ENCODE peak calls at places on chromosome 9, in four cellular contexts. Z is GM12878, P is HepG2, B is K562. V is an unnamed sample.

GRCh38 chr9:80994892-80995291 is 694.5 kb downstream of the TLE1 start:
- DNase-seq in Z (no peak), B (no peak), P (no peak), V (no peak)

GRCh38 chr9:120336021-120336752 is 243.8 kb downstream of the CDK5RAP2 start:
- DNase-seq in P (no peak), B (no peak), Z (no peak), V (no peak)

GRCh38 chr9:133182151-133182550 is 18.4 kb upstream of the GBGT1 start:
- DNase-seq in B (no peak), P (no peak), Z (no peak), V (no peak)

GRCh38 chr9:71490810-71491209 is 277.5 kb downstream of the CEMIP2 start:
- DNase-seq in P (peak), B (no peak), Z (no peak), V (no peak)

GRCh38 chr9:113349434-113350337 is at the start of gene BSPRY:
- DNase-seq in Z (no peak), B (no peak), P (no peak), V (peak)

GRCh38 chr9:129996161-129996849 is 46.7 kb downstream of the FNBP1 start:
- DNase-seq in Z (no peak), P (no peak), B (no peak), V (no peak)

GRCh38 chr9:137482094-137482781 is 23.1 kb upstream of the NSMF start:
- DNase-seq in Z (peak), B (peak), P (peak), V (no peak)

GRCh38 chr9:126499005-126499910 is 114.5 kb upstream of the LMX1B start:
- DNase-seq in Z (no peak), P (peak), B (peak), V (peak)

GRCh38 chr9:134962998-134963364 is 45.3 kb upstream of the FCN1 start:
- DNase-seq in Z (no peak), P (no peak), B (no peak), V (no peak)

GRCh38 chr9:134983094-134983493 is 65.4 kb upstream of the FCN1 start:
- DNase-seq in Z (peak), B (peak), P (no peak), V (no peak)

GRCh38 chr9:130666393-130667116 is 2.2 kb downstream of the PRDM12 start:
- DNase-seq in B (no peak), P (no peak), Z (no peak), V (no peak)

GRCh38 chr9:22097712-22098111 is 88.6 kb upstream of the CDKN2B start:
- DNase-seq in Z (no peak), P (no peak), B (no peak), V (no peak)

GRCh38 chr9:106420511-106420944 is 442.4 kb upstream of the ZNF462 start:
- DNase-seq in Z (peak), B (no peak), P (no peak), V (no peak)
- TF ChIP-seq FOXM1 in Z (no peak), B (no peak), P (no peak), V (no peak)

DNA sequence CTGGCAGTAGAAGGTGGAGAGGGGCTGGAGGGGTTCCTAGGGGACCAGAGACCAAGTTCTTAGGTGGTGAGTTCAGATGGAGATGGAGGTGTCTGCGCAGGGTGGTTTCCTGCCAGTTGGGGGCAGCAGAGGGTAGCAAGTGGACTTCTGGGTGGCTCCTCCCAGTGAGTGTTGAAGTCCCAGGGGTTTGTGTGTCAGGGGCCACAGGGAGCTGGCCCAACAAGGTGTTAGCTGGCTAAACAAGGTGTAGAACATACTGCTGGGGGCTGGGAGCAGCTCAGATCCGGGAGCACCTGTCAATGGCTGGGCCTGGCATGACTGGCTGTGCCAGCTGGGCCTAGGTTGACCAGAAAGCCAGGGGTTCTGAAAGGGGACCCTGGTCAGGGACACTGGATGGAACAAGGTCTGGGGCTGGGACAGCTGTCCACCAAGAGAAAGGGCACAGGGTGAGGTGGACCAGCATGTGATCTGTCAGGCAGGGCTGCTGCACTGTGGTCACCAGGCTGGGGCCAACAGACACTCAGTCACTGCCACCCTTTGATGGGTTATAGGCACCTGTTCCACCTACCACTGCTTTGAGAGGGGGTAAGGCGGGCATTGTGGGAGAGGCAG is 35.6 kb downstream of the DAB2IP start:
- DNase-seq in P (peak), B (peak), Z (peak), V (peak)
- TF ChIP-seq BHLHE40 in P (no peak), B (no peak), Z (no peak), V (no peak)

DNA sequence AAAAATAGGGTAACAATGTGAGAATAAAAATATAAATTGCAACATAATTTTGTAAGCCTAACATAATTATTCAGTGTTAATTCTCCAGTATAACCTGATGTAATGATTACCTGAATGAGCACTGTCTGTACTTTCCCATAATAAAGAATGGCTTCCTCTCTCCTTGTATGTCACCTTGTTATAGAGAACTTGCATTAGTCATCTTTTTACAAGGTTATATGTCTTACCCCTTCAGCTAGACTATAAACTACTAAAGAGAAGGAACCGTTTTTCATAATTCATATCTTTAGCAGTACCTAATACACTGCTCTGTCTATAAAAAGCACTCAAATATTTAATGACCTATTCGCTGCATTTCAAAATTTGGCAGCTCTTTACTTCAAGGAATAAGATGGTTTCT is 19.8 kb downstream of the STRBP start:
- DNase-seq in Z (no peak), B (no peak), P (no peak), V (no peak)
- TF ChIP-seq FOXM1 in Z (no peak), B (no peak), P (no peak), V (no peak)

GRCh38 chr9:93206576-93207155 is 22.7 kb downstream of the WNK2 start:
- DNase-seq in P (no peak), Z (no peak), B (no peak), V (no peak)

GRCh38 chr9:93209097-93209496 is 25.2 kb downstream of the WNK2 start:
- DNase-seq in P (peak), Z (no peak), B (no peak), V (no peak)

GRCh38 chr9:93205896-93206575 is 22.1 kb downstream of the WNK2 start:
- DNase-seq in Z (no peak), P (no peak), B (no peak), V (no peak)

GRCh38 chr9:93207860-93208734 is 24.2 kb downstream of the WNK2 start:
- DNase-seq in Z (no peak), B (no peak), P (no peak), V (no peak)

DNA sequence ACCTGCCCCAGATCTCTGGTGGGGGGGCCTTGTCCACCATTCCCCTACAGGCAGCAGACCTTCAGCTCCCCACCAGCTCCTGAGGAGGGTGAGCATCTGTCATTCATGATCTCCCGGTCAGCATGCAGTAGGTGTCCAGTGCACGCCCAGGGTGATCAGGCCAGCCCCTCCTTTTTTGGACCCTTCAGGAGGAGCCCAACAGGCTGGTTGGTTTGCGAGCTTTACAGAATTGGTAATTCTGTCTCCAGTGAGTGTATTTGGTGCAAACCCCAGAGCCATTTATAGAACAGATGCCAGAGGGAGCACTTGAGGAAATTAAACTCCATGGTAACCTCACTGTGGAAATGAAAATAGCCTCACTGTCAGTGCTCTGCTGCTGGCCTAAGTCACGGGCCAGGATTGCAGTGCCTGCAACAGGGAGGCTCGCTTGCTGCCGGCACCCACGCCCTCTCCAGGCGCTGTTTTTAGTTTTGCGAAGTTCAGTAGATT is 23.4 kb downstream of the WNK2 start:
- DNase-seq in Z (no peak), B (no peak), P (no peak), V (no peak)
- TF ChIP-seq BHLHE40 in Z (no peak), B (no peak), P (no peak), V (no peak)

V was measured in HEK293T.